ENCODE peak calls at places on chromosomes 12 and 14, in nine cellular contexts. One of them, this sample, is unnamed.
A peak's percentile ranks its signal among the peaks of the same experiment; 100 is the strongest.

GRCh38 chr12:94980577-94980976 is 22.9 kb downstream of the NDUFA12 start:
- DNase-seq in SK-N-SH: peak; percentile 21
- DNase-seq in HCT116: no peak
- DNase-seq in GM12891: no peak
- DNase-seq in spleen: no peak
- DNase-seq in esophagus muscularis mucosa: no peak
- DNase-seq in GM23338: no peak
- DNase-seq in K562: no peak
- DNase-seq in transverse colon: no peak
- DNase-seq in this sample: no peak

GRCh38 chr14:32167907-32168306 is 33.9 kb upstream of the RNU6-7 start:
- DNase-seq in SK-N-SH: no peak
- DNase-seq in GM23338: no peak
- DNase-seq in GM12891: no peak
- DNase-seq in esophagus muscularis mucosa: no peak
- DNase-seq in K562: no peak
- DNase-seq in transverse colon: no peak
- DNase-seq in HCT116: no peak
- DNase-seq in spleen: no peak
- DNase-seq in this sample: no peak

GRCh38 chr12:67803450-67804034 is 155.0 kb downstream of the DYRK2 start:
- DNase-seq in GM12891: no peak
- DNase-seq in spleen: no peak
- DNase-seq in SK-N-SH: no peak
- DNase-seq in HCT116: no peak
- DNase-seq in GM23338: peak; percentile 44
- DNase-seq in transverse colon: no peak
- DNase-seq in esophagus muscularis mucosa: no peak
- DNase-seq in K562: no peak
- DNase-seq in this sample: no peak

GRCh38 chr14:55094630-55095157 is 34.4 kb upstream of the LGALS3 start:
- DNase-seq in SK-N-SH: no peak
- DNase-seq in transverse colon: no peak
- DNase-seq in GM12891: no peak
- DNase-seq in GM23338: no peak
- DNase-seq in K562: no peak
- DNase-seq in esophagus muscularis mucosa: no peak
- DNase-seq in spleen: no peak
- DNase-seq in HCT116: no peak
- DNase-seq in this sample: no peak

GRCh38 chr12:116152268-116152667 is 125.2 kb downstream of the MED13L start:
- DNase-seq in GM12891: no peak
- DNase-seq in esophagus muscularis mucosa: no peak
- DNase-seq in SK-N-SH: no peak
- DNase-seq in K562: no peak
- DNase-seq in spleen: no peak
- DNase-seq in transverse colon: no peak
- DNase-seq in GM23338: no peak
- DNase-seq in HCT116: no peak
- DNase-seq in this sample: no peak

GRCh38 chr12:128323526-128323925 is 56.6 kb downstream of the TMEM132C start:
- DNase-seq in K562: no peak
- DNase-seq in GM23338: no peak
- DNase-seq in transverse colon: no peak
- DNase-seq in spleen: no peak
- DNase-seq in HCT116: no peak
- DNase-seq in SK-N-SH: no peak
- DNase-seq in GM12891: no peak
- DNase-seq in esophagus muscularis mucosa: no peak
- DNase-seq in this sample: no peak

GRCh38 chr12:337039-337438 is 52.1 kb downstream of the KDM5A start:
- DNase-seq in GM23338: no peak
- DNase-seq in GM12891: no peak
- DNase-seq in K562: no peak
- DNase-seq in spleen: no peak
- DNase-seq in transverse colon: no peak
- DNase-seq in HCT116: no peak
- DNase-seq in esophagus muscularis mucosa: no peak
- DNase-seq in SK-N-SH: no peak
- DNase-seq in this sample: no peak

GRCh38 chr12:121823101-121823726 is 19.4 kb downstream of the SETD1B start:
- DNase-seq in K562: no peak
- DNase-seq in GM12891: no peak
- DNase-seq in SK-N-SH: peak; percentile 47
- DNase-seq in spleen: no peak
- DNase-seq in GM23338: peak; percentile 40
- DNase-seq in transverse colon: no peak
- DNase-seq in esophagus muscularis mucosa: no peak
- DNase-seq in HCT116: no peak
- DNase-seq in this sample: no peak

GRCh38 chr12:29041621-29042020 is 107.5 kb upstream of the FAR2 start:
- DNase-seq in transverse colon: no peak
- DNase-seq in GM23338: no peak
- DNase-seq in SK-N-SH: no peak
- DNase-seq in spleen: no peak
- DNase-seq in K562: no peak
- DNase-seq in HCT116: peak; percentile 36
- DNase-seq in esophagus muscularis mucosa: no peak
- DNase-seq in GM12891: no peak
- DNase-seq in this sample: no peak

GRCh38 chr14:103803661-103804060 is 43.7 kb downstream of the PPP1R13B start:
- DNase-seq in spleen: no peak
- DNase-seq in K562: no peak
- DNase-seq in GM12891: no peak
- DNase-seq in transverse colon: no peak
- DNase-seq in SK-N-SH: no peak
- DNase-seq in esophagus muscularis mucosa: no peak
- DNase-seq in HCT116: no peak
- DNase-seq in GM23338: no peak
- DNase-seq in this sample: no peak

GRCh38 chr12:87428701-87429277 is 600.4 kb downstream of the C12orf50 start:
- DNase-seq in esophagus muscularis mucosa: no peak
- DNase-seq in spleen: no peak
- DNase-seq in K562: no peak
- DNase-seq in HCT116: no peak
- DNase-seq in GM23338: no peak
- DNase-seq in transverse colon: no peak
- DNase-seq in SK-N-SH: no peak
- DNase-seq in GM12891: no peak
- DNase-seq in this sample: no peak

GRCh38 chr12:114703060-114703493 is 19.1 kb upstream of the TBX3 start:
- DNase-seq in K562: no peak
- DNase-seq in transverse colon: no peak
- DNase-seq in GM12891: no peak
- DNase-seq in HCT116: no peak
- DNase-seq in SK-N-SH: no peak
- DNase-seq in GM23338: peak; percentile 63
- DNase-seq in esophagus muscularis mucosa: no peak
- DNase-seq in spleen: no peak
- DNase-seq in this sample: no peak

GRCh38 chr12:15184484-15184883 is 36.7 kb downstream of the RERG start:
- DNase-seq in spleen: no peak
- DNase-seq in esophagus muscularis mucosa: no peak
- DNase-seq in GM12891: no peak
- DNase-seq in GM23338: no peak
- DNase-seq in HCT116: no peak
- DNase-seq in transverse colon: no peak
- DNase-seq in K562: no peak
- DNase-seq in SK-N-SH: no peak
- DNase-seq in this sample: no peak
- TF ChIP-seq POLR2AphosphoS5 in spleen: no peak
- TF ChIP-seq POLR2AphosphoS5 in esophagus muscularis mucosa: no peak
- TF ChIP-seq POLR2AphosphoS5 in GM12891: no peak
- TF ChIP-seq POLR2AphosphoS5 in GM23338: no peak
- TF ChIP-seq POLR2AphosphoS5 in HCT116: no peak
- TF ChIP-seq POLR2AphosphoS5 in transverse colon: no peak
- TF ChIP-seq POLR2AphosphoS5 in K562: no peak
- TF ChIP-seq POLR2AphosphoS5 in SK-N-SH: no peak
- TF ChIP-seq POLR2AphosphoS5 in this sample: no peak

DNA sequence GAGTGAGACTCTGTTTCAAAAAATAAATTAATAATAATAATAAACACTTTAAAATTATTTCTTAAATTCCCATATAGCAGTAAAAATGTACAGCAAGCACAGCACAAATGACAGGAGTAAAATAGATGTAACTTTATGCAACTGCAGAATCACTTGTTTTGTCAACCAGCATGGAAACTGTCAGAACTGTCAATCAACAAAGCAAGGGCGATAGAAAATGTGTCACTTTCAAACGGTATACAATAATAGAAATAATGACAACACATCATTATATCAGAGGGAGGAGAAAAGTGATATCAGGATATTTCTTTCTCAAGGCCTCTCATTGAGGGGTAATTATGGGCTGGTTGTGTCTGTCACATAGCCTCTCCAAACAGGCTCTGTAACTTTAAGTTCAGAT is 68.2 kb downstream of the KLHL28 start:
- DNase-seq in SK-N-SH: no peak
- DNase-seq in K562: no peak
- DNase-seq in transverse colon: no peak
- DNase-seq in GM23338: no peak
- DNase-seq in esophagus muscularis mucosa: no peak
- DNase-seq in HCT116: no peak
- DNase-seq in spleen: no peak
- DNase-seq in GM12891: no peak
- DNase-seq in this sample: no peak
- TF ChIP-seq POLR2AphosphoS5 in SK-N-SH: no peak
- TF ChIP-seq POLR2AphosphoS5 in K562: no peak
- TF ChIP-seq POLR2AphosphoS5 in transverse colon: no peak
- TF ChIP-seq POLR2AphosphoS5 in GM23338: no peak
- TF ChIP-seq POLR2AphosphoS5 in esophagus muscularis mucosa: no peak
- TF ChIP-seq POLR2AphosphoS5 in HCT116: no peak
- TF ChIP-seq POLR2AphosphoS5 in spleen: no peak
- TF ChIP-seq POLR2AphosphoS5 in GM12891: no peak
- TF ChIP-seq POLR2AphosphoS5 in this sample: no peak

GRCh38 chr12:111780166-111780565 is 13.4 kb downstream of the ALDH2 start:
- DNase-seq in GM23338: no peak
- DNase-seq in HCT116: no peak
- DNase-seq in spleen: no peak
- DNase-seq in GM12891: no peak
- DNase-seq in esophagus muscularis mucosa: no peak
- DNase-seq in SK-N-SH: no peak
- DNase-seq in transverse colon: peak; percentile 62
- DNase-seq in K562: no peak
- DNase-seq in this sample: no peak
- TF ChIP-seq POLR2AphosphoS5 in GM23338: no peak
- TF ChIP-seq POLR2AphosphoS5 in HCT116: no peak
- TF ChIP-seq POLR2AphosphoS5 in spleen: no peak
- TF ChIP-seq POLR2AphosphoS5 in GM12891: no peak
- TF ChIP-seq POLR2AphosphoS5 in esophagus muscularis mucosa: no peak
- TF ChIP-seq POLR2AphosphoS5 in SK-N-SH: no peak
- TF ChIP-seq POLR2AphosphoS5 in transverse colon: no peak
- TF ChIP-seq POLR2AphosphoS5 in K562: no peak
- TF ChIP-seq POLR2AphosphoS5 in this sample: no peak

DNA sequence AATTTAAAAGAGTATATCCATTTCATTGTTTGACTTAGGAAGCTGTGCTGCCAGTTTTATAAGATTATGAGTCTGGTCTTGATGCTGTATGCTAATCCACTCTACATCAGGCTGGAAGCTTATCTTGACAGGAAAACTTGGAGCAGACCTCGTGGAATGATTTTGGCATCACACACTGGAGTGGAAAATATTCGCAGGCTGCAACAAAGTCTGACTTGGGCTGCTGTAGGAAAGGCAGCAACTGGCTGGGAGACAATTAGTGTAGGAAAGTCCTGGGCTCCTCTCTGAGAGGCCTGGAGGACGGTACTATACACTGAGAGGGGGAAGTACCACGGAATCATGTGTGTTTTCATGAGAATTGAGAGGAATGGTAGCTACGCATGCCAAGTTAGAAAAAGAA is 383.6 kb downstream of the ETNK1 start:
- DNase-seq in spleen: no peak
- DNase-seq in GM23338: no peak
- DNase-seq in GM12891: no peak
- DNase-seq in transverse colon: no peak
- DNase-seq in SK-N-SH: no peak
- DNase-seq in esophagus muscularis mucosa: no peak
- DNase-seq in K562: no peak
- DNase-seq in HCT116: no peak
- DNase-seq in this sample: no peak
- TF ChIP-seq POLR2AphosphoS5 in spleen: no peak
- TF ChIP-seq POLR2AphosphoS5 in GM23338: no peak
- TF ChIP-seq POLR2AphosphoS5 in GM12891: no peak
- TF ChIP-seq POLR2AphosphoS5 in transverse colon: no peak
- TF ChIP-seq POLR2AphosphoS5 in SK-N-SH: no peak
- TF ChIP-seq POLR2AphosphoS5 in esophagus muscularis mucosa: no peak
- TF ChIP-seq POLR2AphosphoS5 in K562: no peak
- TF ChIP-seq POLR2AphosphoS5 in HCT116: no peak
- TF ChIP-seq POLR2AphosphoS5 in this sample: no peak

GRCh38 chr14:91220581-91221000 is 23.9 kb downstream of the GPR68 start:
- DNase-seq in SK-N-SH: no peak
- DNase-seq in transverse colon: no peak
- DNase-seq in HCT116: no peak
- DNase-seq in spleen: no peak
- DNase-seq in K562: no peak
- DNase-seq in GM23338: no peak
- DNase-seq in esophagus muscularis mucosa: no peak
- DNase-seq in GM12891: no peak
- DNase-seq in this sample: peak; percentile 77
- TF ChIP-seq POLR2AphosphoS5 in SK-N-SH: no peak
- TF ChIP-seq POLR2AphosphoS5 in transverse colon: no peak
- TF ChIP-seq POLR2AphosphoS5 in HCT116: no peak
- TF ChIP-seq POLR2AphosphoS5 in spleen: peak; percentile 17
- TF ChIP-seq POLR2AphosphoS5 in K562: no peak
- TF ChIP-seq POLR2AphosphoS5 in GM23338: no peak
- TF ChIP-seq POLR2AphosphoS5 in esophagus muscularis mucosa: no peak
- TF ChIP-seq POLR2AphosphoS5 in GM12891: no peak
- TF ChIP-seq POLR2AphosphoS5 in this sample: peak; percentile 84